ENCODE peak calls at places on chromosome 4, in eight cellular contexts. One of them, this sample, is unnamed.

GRCh38 chr4:166165829-166166420 is 292.9 kb downstream of the TLL1 start:
- DNase-seq in transverse colon: no peak
- DNase-seq in IMR-90: peak; percentile 68
- DNase-seq in foreskin fibroblast: peak; percentile 44
- DNase-seq in mucosa of descending colon: no peak
- DNase-seq in heart right ventricle: peak; percentile 9
- DNase-seq in uterus: no peak
- DNase-seq in fibroblast of lung: peak; percentile 81
- DNase-seq in this sample: no peak

GRCh38 chr4:108635070-108635655 is 14.8 kb downstream of the RPL34 start:
- DNase-seq in IMR-90: no peak
- DNase-seq in heart right ventricle: no peak
- DNase-seq in mucosa of descending colon: no peak
- DNase-seq in uterus: no peak
- DNase-seq in transverse colon: no peak
- DNase-seq in foreskin fibroblast: peak; percentile 43
- DNase-seq in fibroblast of lung: no peak
- DNase-seq in this sample: no peak

GRCh38 chr4:3701271-3702083 is 64.7 kb upstream of the ADRA2C start:
- DNase-seq in fibroblast of lung: no peak
- DNase-seq in foreskin fibroblast: no peak
- DNase-seq in transverse colon: no peak
- DNase-seq in heart right ventricle: no peak
- DNase-seq in mucosa of descending colon: peak; percentile 46
- DNase-seq in IMR-90: no peak
- DNase-seq in uterus: no peak
- DNase-seq in this sample: peak; percentile 62

GRCh38 chr4:3471098-3471760 is 8.1 kb downstream of the DOK7 start:
- DNase-seq in transverse colon: no peak
- DNase-seq in fibroblast of lung: no peak
- DNase-seq in uterus: no peak
- DNase-seq in mucosa of descending colon: peak; percentile 40
- DNase-seq in heart right ventricle: no peak
- DNase-seq in IMR-90: no peak
- DNase-seq in foreskin fibroblast: no peak
- DNase-seq in this sample: no peak

GRCh38 chr4:139973015-139973414 is 181.0 kb downstream of the MAML3 start:
- DNase-seq in IMR-90: peak; percentile 60
- DNase-seq in fibroblast of lung: no peak
- DNase-seq in mucosa of descending colon: no peak
- DNase-seq in uterus: no peak
- DNase-seq in transverse colon: no peak
- DNase-seq in foreskin fibroblast: no peak
- DNase-seq in heart right ventricle: no peak
- DNase-seq in this sample: no peak

GRCh38 chr4:3860913-3861636 is 94.9 kb downstream of the ADRA2C start:
- DNase-seq in uterus: no peak
- DNase-seq in mucosa of descending colon: no peak
- DNase-seq in foreskin fibroblast: no peak
- DNase-seq in IMR-90: no peak
- DNase-seq in heart right ventricle: no peak
- DNase-seq in transverse colon: no peak
- DNase-seq in fibroblast of lung: no peak
- DNase-seq in this sample: no peak

GRCh38 chr4:180999217-180999616 is 1244.0 kb upstream of the TENM3 start:
- DNase-seq in IMR-90: no peak
- DNase-seq in heart right ventricle: no peak
- DNase-seq in foreskin fibroblast: no peak
- DNase-seq in transverse colon: no peak
- DNase-seq in uterus: no peak
- DNase-seq in fibroblast of lung: peak; percentile 46
- DNase-seq in mucosa of descending colon: no peak
- DNase-seq in this sample: no peak

GRCh38 chr4:33297091-33297490 is 2576.9 kb downstream of the PCDH7 start:
- DNase-seq in transverse colon: no peak
- DNase-seq in uterus: no peak
- DNase-seq in foreskin fibroblast: no peak
- DNase-seq in heart right ventricle: no peak
- DNase-seq in mucosa of descending colon: no peak
- DNase-seq in fibroblast of lung: no peak
- DNase-seq in IMR-90: no peak
- DNase-seq in this sample: no peak

GRCh38 chr4:153962311-153963039 is 173.6 kb upstream of the SFRP2 start:
- DNase-seq in mucosa of descending colon: no peak
- DNase-seq in IMR-90: no peak
- DNase-seq in transverse colon: no peak
- DNase-seq in foreskin fibroblast: no peak
- DNase-seq in fibroblast of lung: no peak
- DNase-seq in heart right ventricle: no peak
- DNase-seq in uterus: no peak
- DNase-seq in this sample: no peak

GRCh38 chr4:151887151-151887815 is 126.5 kb upstream of the GATB start:
- DNase-seq in foreskin fibroblast: peak; percentile 76
- DNase-seq in fibroblast of lung: peak; percentile 16
- DNase-seq in transverse colon: no peak
- DNase-seq in heart right ventricle: no peak
- DNase-seq in IMR-90: no peak
- DNase-seq in uterus: no peak
- DNase-seq in mucosa of descending colon: no peak
- DNase-seq in this sample: no peak

GRCh38 chr4:123444298-123444731 is 47.7 kb downstream of the SPRY1 start:
- DNase-seq in foreskin fibroblast: peak; percentile 71
- DNase-seq in IMR-90: peak; percentile 56
- DNase-seq in uterus: peak; percentile 31
- DNase-seq in mucosa of descending colon: peak; percentile 59
- DNase-seq in heart right ventricle: peak; percentile 50
- DNase-seq in transverse colon: peak; percentile 55
- DNase-seq in fibroblast of lung: peak; percentile 57
- DNase-seq in this sample: no peak

GRCh38 chr4:141719585-141719984 is 83.2 kb downstream of the IL15 start:
- DNase-seq in IMR-90: no peak
- DNase-seq in transverse colon: no peak
- DNase-seq in mucosa of descending colon: no peak
- DNase-seq in uterus: no peak
- DNase-seq in fibroblast of lung: no peak
- DNase-seq in foreskin fibroblast: no peak
- DNase-seq in heart right ventricle: no peak
- DNase-seq in this sample: no peak

GRCh38 chr4:155249036-155249566 is 40.7 kb downstream of the NPY2R start:
- DNase-seq in foreskin fibroblast: no peak
- DNase-seq in IMR-90: no peak
- DNase-seq in transverse colon: no peak
- DNase-seq in uterus: no peak
- DNase-seq in fibroblast of lung: no peak
- DNase-seq in heart right ventricle: no peak
- DNase-seq in mucosa of descending colon: no peak
- DNase-seq in this sample: no peak

GRCh38 chr4:15354790-15355418 is 72.9 kb upstream of the C1QTNF7 start:
- DNase-seq in foreskin fibroblast: no peak
- DNase-seq in heart right ventricle: no peak
- DNase-seq in fibroblast of lung: peak; percentile 51
- DNase-seq in uterus: peak; percentile 64
- DNase-seq in IMR-90: no peak
- DNase-seq in transverse colon: no peak
- DNase-seq in mucosa of descending colon: no peak
- DNase-seq in this sample: no peak

GRCh38 chr4:108774809-108775530 is 12.1 kb upstream of the ETNPPL start:
- DNase-seq in foreskin fibroblast: no peak
- DNase-seq in IMR-90: no peak
- DNase-seq in mucosa of descending colon: no peak
- DNase-seq in heart right ventricle: peak; percentile 57
- DNase-seq in fibroblast of lung: no peak
- DNase-seq in transverse colon: no peak
- DNase-seq in uterus: no peak
- DNase-seq in this sample: peak; percentile 39

GRCh38 chr4:176149680-176150079 is 45.7 kb downstream of the SPATA4 start:
- DNase-seq in mucosa of descending colon: no peak
- DNase-seq in uterus: no peak
- DNase-seq in foreskin fibroblast: peak; percentile 7
- DNase-seq in fibroblast of lung: peak; percentile 53
- DNase-seq in heart right ventricle: no peak
- DNase-seq in IMR-90: peak; percentile 49
- DNase-seq in transverse colon: no peak
- DNase-seq in this sample: no peak

GRCh38 chr4:6396696-6397236 is 75.6 kb downstream of the PPP2R2C start:
- DNase-seq in foreskin fibroblast: no peak
- DNase-seq in IMR-90: no peak
- DNase-seq in fibroblast of lung: no peak
- DNase-seq in transverse colon: no peak
- DNase-seq in uterus: no peak
- DNase-seq in mucosa of descending colon: peak; percentile 15
- DNase-seq in heart right ventricle: no peak
- DNase-seq in this sample: no peak

GRCh38 chr4:17478073-17478472 is 33.8 kb downstream of the QDPR start:
- DNase-seq in heart right ventricle: no peak
- DNase-seq in uterus: no peak
- DNase-seq in fibroblast of lung: no peak
- DNase-seq in transverse colon: no peak
- DNase-seq in mucosa of descending colon: no peak
- DNase-seq in foreskin fibroblast: no peak
- DNase-seq in IMR-90: no peak
- DNase-seq in this sample: no peak

GRCh38 chr4:138439143-138439581 is 197.0 kb upstream of the SLC7A11 start:
- DNase-seq in IMR-90: peak; percentile 4
- DNase-seq in heart right ventricle: no peak
- DNase-seq in mucosa of descending colon: no peak
- DNase-seq in uterus: no peak
- DNase-seq in transverse colon: no peak
- DNase-seq in foreskin fibroblast: no peak
- DNase-seq in fibroblast of lung: peak; percentile 0
- DNase-seq in this sample: no peak

DNA sequence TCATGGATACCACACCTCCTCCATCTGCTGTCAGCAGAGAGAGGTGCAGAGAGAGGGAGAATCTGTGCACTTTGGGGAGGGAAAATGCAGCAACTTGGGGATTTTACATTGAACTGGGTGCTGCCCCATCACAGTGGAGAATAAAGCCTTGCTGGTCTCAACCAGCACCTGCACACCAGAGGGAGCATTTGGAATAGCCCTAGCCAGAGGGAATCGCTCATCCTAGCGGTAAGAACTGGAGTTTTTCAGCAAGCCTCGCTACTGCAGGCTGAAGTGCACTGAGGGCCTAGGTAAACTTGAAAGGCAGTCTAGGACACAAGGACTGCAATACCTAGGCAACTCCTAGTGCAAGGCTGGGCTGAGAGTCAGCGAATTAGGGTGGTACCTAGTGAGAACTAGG is 148.7 kb downstream of the KDR start:
- DNase-seq in IMR-90: no peak
- DNase-seq in heart right ventricle: no peak
- DNase-seq in transverse colon: no peak
- DNase-seq in uterus: no peak
- DNase-seq in fibroblast of lung: no peak
- DNase-seq in foreskin fibroblast: no peak
- DNase-seq in mucosa of descending colon: no peak
- DNase-seq in this sample: no peak
- TF ChIP-seq CTCF in IMR-90: no peak
- TF ChIP-seq CTCF in heart right ventricle: no peak
- TF ChIP-seq CTCF in transverse colon: no peak
- TF ChIP-seq CTCF in uterus: no peak
- TF ChIP-seq CTCF in fibroblast of lung: no peak
- TF ChIP-seq CTCF in foreskin fibroblast: no peak
- TF ChIP-seq CTCF in mucosa of descending colon: no peak
- TF ChIP-seq CTCF in this sample: no peak

GRCh38 chr4:55124337-55125076 is 888 bp downstream of the KDR start:
- DNase-seq in uterus: no peak
- DNase-seq in heart right ventricle: no peak
- DNase-seq in mucosa of descending colon: peak; percentile 38
- DNase-seq in transverse colon: no peak
- DNase-seq in foreskin fibroblast: no peak
- DNase-seq in IMR-90: no peak
- DNase-seq in fibroblast of lung: peak; percentile 8
- DNase-seq in this sample: peak; percentile 54
- H3K4me3 ChIP-seq in uterus: peak overlapping the region; percentile 54
- H3K4me3 ChIP-seq in heart right ventricle: peak overlapping the region; percentile 74
- H3K4me3 ChIP-seq in mucosa of descending colon: no peak overlapping the region
- H3K4me3 ChIP-seq in transverse colon: peak overlapping the region; percentile 44
- H3K4me3 ChIP-seq in foreskin fibroblast: peak overlapping the region; percentile 52
- H3K4me3 ChIP-seq in IMR-90: no peak overlapping the region
- H3K4me3 ChIP-seq in fibroblast of lung: no peak overlapping the region
- H3K4me3 ChIP-seq in this sample: peak overlapping the region; percentile 46

DNA sequence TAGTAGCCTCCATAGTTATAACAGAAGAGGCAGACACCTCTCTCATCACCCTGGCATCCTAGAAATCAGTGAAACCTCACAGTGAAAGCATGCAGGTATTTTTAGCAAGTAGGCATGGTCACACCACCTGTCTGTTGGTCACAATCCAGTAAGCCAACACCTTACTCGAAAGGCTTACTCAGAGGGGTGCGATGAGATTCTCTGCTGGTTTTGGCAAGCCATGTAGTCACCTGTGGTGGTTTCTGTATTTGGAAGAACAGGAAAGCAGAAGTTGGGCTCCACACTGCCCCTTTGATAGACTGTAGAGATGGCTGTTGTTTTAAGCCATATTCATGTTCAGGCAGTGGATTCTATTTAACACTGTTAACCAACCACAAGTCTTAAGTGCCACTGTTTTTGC is 134.7 kb downstream of the DCLK2 start:
- DNase-seq in IMR-90: no peak
- DNase-seq in uterus: no peak
- DNase-seq in mucosa of descending colon: no peak
- DNase-seq in foreskin fibroblast: no peak
- DNase-seq in transverse colon: no peak
- DNase-seq in heart right ventricle: no peak
- DNase-seq in fibroblast of lung: no peak
- DNase-seq in this sample: no peak
- TF ChIP-seq CTCF in IMR-90: no peak
- TF ChIP-seq CTCF in uterus: no peak
- TF ChIP-seq CTCF in mucosa of descending colon: no peak
- TF ChIP-seq CTCF in foreskin fibroblast: no peak
- TF ChIP-seq CTCF in transverse colon: no peak
- TF ChIP-seq CTCF in heart right ventricle: no peak
- TF ChIP-seq CTCF in fibroblast of lung: no peak
- TF ChIP-seq CTCF in this sample: no peak

GRCh38 chr4:75514949-75515612 is 808 bp downstream of the THAP6 start:
- DNase-seq in foreskin fibroblast: no peak
- DNase-seq in heart right ventricle: no peak
- DNase-seq in IMR-90: no peak
- DNase-seq in fibroblast of lung: no peak
- DNase-seq in uterus: no peak
- DNase-seq in transverse colon: no peak
- DNase-seq in mucosa of descending colon: no peak
- DNase-seq in this sample: no peak

GRCh38 chr4:75512336-75513211 is 1.6 kb downstream of the RCHY1 start:
- DNase-seq in uterus: no peak
- DNase-seq in transverse colon: no peak
- DNase-seq in IMR-90: peak; percentile 54
- DNase-seq in foreskin fibroblast: no peak
- DNase-seq in heart right ventricle: no peak
- DNase-seq in fibroblast of lung: peak; percentile 41
- DNase-seq in mucosa of descending colon: no peak
- DNase-seq in this sample: no peak

GRCh38 chr4:75514131-75514948 is at the start of the genes RCHY1 and THAP6:
- DNase-seq in uterus: peak; percentile 92
- DNase-seq in fibroblast of lung: peak; percentile 94
- DNase-seq in IMR-90: peak; percentile 93
- DNase-seq in transverse colon: peak; percentile 97
- DNase-seq in mucosa of descending colon: peak; percentile 97
- DNase-seq in heart right ventricle: peak; percentile 97
- DNase-seq in foreskin fibroblast: peak; percentile 94
- DNase-seq in this sample: peak; percentile 98

GRCh38 chr4:75513529-75514130 is 573 bp downstream of the RCHY1 start:
- DNase-seq in fibroblast of lung: peak; percentile 15
- DNase-seq in transverse colon: no peak
- DNase-seq in uterus: peak; percentile 14
- DNase-seq in heart right ventricle: no peak
- DNase-seq in foreskin fibroblast: no peak
- DNase-seq in mucosa of descending colon: no peak
- DNase-seq in IMR-90: peak; percentile 12
- DNase-seq in this sample: no peak

GRCh38 chr4:75511841-75512240 is 2.4 kb downstream of the RCHY1 start:
- DNase-seq in transverse colon: no peak
- DNase-seq in IMR-90: no peak
- DNase-seq in fibroblast of lung: no peak
- DNase-seq in uterus: no peak
- DNase-seq in heart right ventricle: no peak
- DNase-seq in mucosa of descending colon: no peak
- DNase-seq in foreskin fibroblast: no peak
- DNase-seq in this sample: no peak
- H3K4me3 ChIP-seq in transverse colon: peak overlapping the region; percentile 85
- H3K4me3 ChIP-seq in IMR-90: no peak overlapping the region
- H3K4me3 ChIP-seq in fibroblast of lung: peak overlapping the region; percentile 97
- H3K4me3 ChIP-seq in uterus: no peak overlapping the region
- H3K4me3 ChIP-seq in heart right ventricle: no peak overlapping the region
- H3K4me3 ChIP-seq in mucosa of descending colon: no peak overlapping the region
- H3K4me3 ChIP-seq in foreskin fibroblast: peak overlapping the region; percentile 34
- H3K4me3 ChIP-seq in this sample: peak overlapping the region; percentile 87